ENCODE peak calls at places on chromosomes 11 and 22, in five cellular contexts. X, M, C, W and H are unnamed samples.
A peak's percentile ranks its signal among the peaks of the same experiment; 100 is the strongest.

GRCh38 chr11:44619931-44620725 is 54.7 kb downstream of the CD82 start:
- DNase-seq in X (peak; percentile 28), M (no peak), C (peak; percentile 8), W (no peak), H (peak; percentile 12)

GRCh38 chr22:50136431-50137047 is 34.0 kb upstream of the PANX2 start:
- DNase-seq in X (no peak), M (no peak), C (no peak), W (no peak), H (no peak)

GRCh38 chr22:43955883-43956286 is 643 bp downstream of the SAMM50 start:
- DNase-seq in X (no peak), M (no peak), C (no peak), W (no peak), H (no peak)

GRCh38 chr11:3674189-3674588 is 3.0 kb upstream of the CHRNA10 start:
- DNase-seq in X (no peak), M (no peak), C (no peak), W (no peak), H (no peak)

GRCh38 chr11:3049430-3050243 is 7.6 kb downstream of the CARS1 start:
- DNase-seq in X (peak; percentile 85), M (peak; percentile 35), C (peak; percentile 75), W (peak; percentile 67), H (peak; percentile 55)

GRCh38 chr11:47212938-47213337 is 1.8 kb upstream of the DDB2 start:
- DNase-seq in X (no peak), M (no peak), C (no peak), W (no peak), H (no peak)

GRCh38 chr11:33920838-33921613 is 29.1 kb upstream of the LMO2 start:
- DNase-seq in X (no peak), M (no peak), C (no peak), W (no peak), H (no peak)

GRCh38 chr11:31236052-31236652 is 133.4 kb downstream of the DCDC1 start:
- DNase-seq in X (no peak), M (peak; percentile 8), C (no peak), W (no peak), H (no peak)

GRCh38 chr22:48717883-48718817 is 1109.5 kb downstream of the BRD1 start:
- DNase-seq in X (no peak), M (no peak), C (no peak), W (no peak), H (peak; percentile 9)

GRCh38 chr22:25137577-25138525 is 61.8 kb upstream of the CRYBB3 start:
- DNase-seq in X (no peak), M (peak; percentile 4), C (no peak), W (no peak), H (no peak)

GRCh38 chr22:20236052-20236717 is 31.9 kb downstream of the RTN4R start:
- DNase-seq in X (no peak), M (no peak), C (no peak), W (no peak), H (no peak)
- H3K36me3 ChIP-seq in X (no peaks in the 10 kb centered on the region), M (no peaks in the 10 kb centered on the region), C (no peaks in the 10 kb centered on the region), W (no peaks in the 10 kb centered on the region), H (no peaks in the 10 kb centered on the region)

GRCh38 chr11:126366064-126366822 is 10.8 kb downstream of the ST3GAL4 start:
- DNase-seq in X (no peak), M (no peak), C (peak; percentile 44), W (peak; percentile 60), H (peak; percentile 50)
- H3K4me1 ChIP-seq in X (peaks cover 76% of the 10 kb centered on the region), M (no peaks in the 10 kb centered on the region), C (no peaks in the 10 kb centered on the region), W (peaks cover 24% of the 10 kb centered on the region), H (peaks cover 92% of the 10 kb centered on the region)

GRCh38 chr11:74673956-74674355 is 57.3 kb downstream of the CHRDL2 start:
- DNase-seq in X (no peak), M (no peak), C (no peak), W (no peak), H (no peak)

GRCh38 chr11:74671520-74672196 is 59.6 kb downstream of the CHRDL2 start:
- DNase-seq in X (no peak), M (no peak), C (no peak), W (no peak), H (no peak)

GRCh38 chr11:74672332-74672955 is 58.8 kb downstream of the CHRDL2 start:
- DNase-seq in X (no peak), M (no peak), C (no peak), W (no peak), H (no peak)

GRCh38 chr11:74675761-74676160 is 55.5 kb downstream of the CHRDL2 start:
- DNase-seq in X (no peak), M (no peak), C (no peak), W (no peak), H (no peak)

GRCh38 chr11:74672956-74673895 is 58.0 kb downstream of the CHRDL2 start:
- DNase-seq in X (peak; percentile 91), M (no peak), C (peak; percentile 96), W (no peak), H (peak; percentile 83)
- H3K27ac ChIP-seq in X (peak overlapping the region; percentile 75), M (no peak overlapping the region), C (peak overlapping the region; percentile 95), W (peak overlapping the region; percentile 16), H (peak overlapping the region; percentile 80)

DNA sequence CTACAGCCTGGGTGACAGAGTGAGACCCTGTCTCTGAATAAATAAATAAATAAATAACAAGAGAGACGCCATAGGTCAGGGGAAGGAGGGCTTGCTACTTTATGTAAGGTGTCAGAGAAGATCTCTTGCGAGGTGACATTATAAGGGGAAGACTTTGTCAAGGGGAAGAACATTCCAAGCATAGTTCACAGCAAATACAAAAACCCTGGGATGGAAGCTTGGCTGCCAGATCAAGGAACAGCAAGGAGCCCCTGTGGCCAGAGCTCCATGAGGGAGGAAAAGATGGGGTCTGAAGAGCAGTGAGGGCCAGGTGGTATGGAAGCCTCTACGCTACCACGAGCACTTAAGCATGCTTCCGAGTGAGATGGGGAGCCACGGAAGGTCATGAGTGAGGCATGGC is 62.3 kb downstream of the AHNAK start:
- DNase-seq in X (no peak), M (no peak), C (no peak), W (no peak), H (no peak)
- H3K36me3 ChIP-seq in X (no peaks in the 10 kb centered on the region), M (no peaks in the 10 kb centered on the region), C (no peaks in the 10 kb centered on the region), W (no peaks in the 10 kb centered on the region), H (no peaks in the 10 kb centered on the region)

DNA sequence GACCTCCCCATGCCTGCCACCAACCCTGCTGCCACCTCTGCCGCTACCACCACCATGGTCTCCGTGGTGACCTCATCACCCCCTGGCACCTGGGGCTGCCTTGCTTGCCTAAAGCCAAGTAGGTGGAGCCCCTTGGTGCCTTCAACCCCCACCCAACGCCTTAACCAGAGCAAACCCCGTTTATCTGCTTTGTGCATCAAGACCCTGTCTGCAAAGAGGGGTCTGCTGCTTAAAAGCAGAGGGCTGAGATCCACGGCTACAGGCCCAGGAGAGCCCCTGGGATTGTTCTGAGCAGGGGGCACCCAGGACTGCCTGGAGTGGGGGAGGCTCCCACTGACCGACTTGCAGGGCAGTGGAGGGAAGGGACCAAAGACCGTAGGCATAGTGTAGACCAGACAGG is 4.9 kb upstream of the PPIL2 start:
- DNase-seq in X (no peak), M (no peak), C (no peak), W (no peak), H (no peak)
- H3K4me1 ChIP-seq in X (peaks cover 19% of the 10 kb centered on the region), M (peaks cover 7% of the 10 kb centered on the region), C (no peaks in the 10 kb centered on the region), W (peaks cover 18% of the 10 kb centered on the region), H (peaks cover 22% of the 10 kb centered on the region)

GRCh38 chr22:36197601-36198146 is 3.9 kb downstream of the APOL4 start:
- DNase-seq in X (no peak), M (no peak), C (peak; percentile 39), W (no peak), H (no peak)
- H3K27ac ChIP-seq in X (peak overlapping the region; percentile 21), M (no peak overlapping the region), C (peak overlapping the region; percentile 61), W (peak overlapping the region; percentile 46), H (peak overlapping the region; percentile 73)

DNA sequence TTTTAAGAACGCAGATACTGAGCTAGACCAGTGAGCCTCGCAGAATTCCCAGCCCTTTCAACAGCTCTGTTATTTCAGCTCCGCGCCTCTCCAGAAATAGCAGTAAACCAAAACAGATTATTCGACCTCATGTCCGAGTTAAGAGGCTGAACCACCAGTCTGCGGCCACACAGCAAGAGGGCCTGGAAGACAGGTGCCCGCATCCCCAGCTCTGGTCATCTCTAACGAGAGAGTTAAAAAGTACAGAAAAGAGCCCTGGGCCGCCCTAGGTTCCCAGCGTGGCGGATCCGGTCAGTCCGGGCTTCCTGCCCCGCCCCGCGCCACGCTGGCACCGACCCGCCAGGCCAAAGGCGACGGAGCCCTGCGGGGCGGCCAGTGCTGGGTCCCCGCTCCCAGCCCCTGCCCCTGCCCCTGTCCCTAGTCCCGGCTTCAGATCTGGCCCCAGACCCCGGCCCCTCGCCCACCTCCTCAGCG is 498 bp downstream of the XBP1 start:
- DNase-seq in X (peak; percentile 71), M (no peak), C (peak; percentile 66), W (peak; percentile 83), H (peak; percentile 80)
- H3K36me3 ChIP-seq in X (peaks cover 40% of the 10 kb centered on the region), M (peaks cover 21% of the 10 kb centered on the region), C (no peaks in the 10 kb centered on the region), W (peaks cover 39% of the 10 kb centered on the region), H (peaks cover 39% of the 10 kb centered on the region)

GRCh38 chr22:37566329-37566837 is 6.1 kb downstream of the CDC42EP1 start:
- DNase-seq in X (no peak), M (no peak), C (no peak), W (peak; percentile 71), H (no peak)
- H3K4me1 ChIP-seq in X (peaks cover 74% of the 10 kb centered on the region), M (peaks cover 80% of the 10 kb centered on the region), C (peaks cover 31% of the 10 kb centered on the region), W (peaks cover 87% of the 10 kb centered on the region), H (peaks cover 96% of the 10 kb centered on the region)